ENCODE peak calls at places on chromosomes 6 and 20, in nine cellular contexts. Z, I, A, Q, W, P, T, N and K are unnamed samples.
A peak's percentile ranks its signal among the peaks of the same experiment; 100 is the strongest.

GRCh38 chr6:16681260-16681873 is 79.9 kb downstream of the ATXN1 start:
- DNase-seq in Q (no peak), Z (no peak), T (no peak), N (no peak), A (no peak), W (peak; percentile 94), P (peak; percentile 74), I (no peak), K (no peak)

GRCh38 chr20:46046588-46047310 is 17.7 kb downstream of the SLC12A5 start:
- DNase-seq in Q (no peak), W (no peak), P (no peak), N (no peak), T (no peak), Z (no peak), I (no peak), A (no peak), K (no peak)

GRCh38 chr20:507933-508332 is 35.7 kb downstream of the CSNK2A1 start:
- DNase-seq in I (no peak), T (no peak), P (no peak), W (no peak), Q (no peak), A (no peak), N (no peak), Z (no peak), K (no peak)

GRCh38 chr6:130848945-130849344 is 21.7 kb downstream of the SMLR1 start:
- DNase-seq in Q (no peak), W (no peak), T (no peak), A (no peak), Z (no peak), N (no peak), I (no peak), P (no peak), K (no peak)

GRCh38 chr6:170358496-170358895 is 51.9 kb downstream of the FAM120B start:
- DNase-seq in Q (no peak), N (no peak), P (no peak), I (peak; percentile 74), T (no peak), A (no peak), W (no peak), Z (no peak), K (no peak)

GRCh38 chr6:41289815-41290214 is 3.3 kb upstream of the TREM1 start:
- DNase-seq in T (no peak), P (no peak), W (no peak), Q (no peak), N (no peak), I (no peak), Z (no peak), A (no peak), K (no peak)

GRCh38 chr6:38261626-38262025 is 378.1 kb downstream of the BTBD9 start:
- DNase-seq in Q (no peak), P (no peak), I (no peak), A (no peak), N (no peak), Z (no peak), T (no peak), W (no peak), K (no peak)

GRCh38 chr20:25319241-25320034 is 71.2 kb downstream of the ABHD12 start:
- DNase-seq in P (no peak), W (no peak), T (no peak), Q (no peak), N (no peak), I (peak; percentile 22), A (no peak), Z (no peak), K (peak; percentile 60)

GRCh38 chr20:57384953-57385761 is 6.0 kb upstream of the RBM38 start:
- DNase-seq in N (no peak), P (no peak), I (no peak), Z (peak; percentile 44), T (peak; percentile 80), W (no peak), A (no peak), Q (no peak), K (no peak)

GRCh38 chr6:163335056-163335455 is 79.5 kb upstream of the QKI start:
- DNase-seq in I (no peak), Z (no peak), W (no peak), T (no peak), N (no peak), Q (no peak), A (no peak), P (no peak), K (no peak)

GRCh38 chr6:163337958-163338357 is 76.6 kb upstream of the QKI start:
- DNase-seq in W (no peak), A (no peak), Z (no peak), T (no peak), I (no peak), Q (no peak), N (no peak), P (no peak), K (no peak)

GRCh38 chr6:163336961-163337360 is 77.6 kb upstream of the QKI start:
- DNase-seq in T (no peak), Z (no peak), N (no peak), P (no peak), I (no peak), A (no peak), W (no peak), Q (no peak), K (no peak)

GRCh38 chr6:163334264-163334663 is 80.3 kb upstream of the QKI start:
- DNase-seq in T (peak; percentile 33), A (no peak), W (no peak), N (no peak), P (no peak), Q (no peak), I (no peak), Z (no peak), K (no peak)

GRCh38 chr6:163335671-163336545 is 78.6 kb upstream of the QKI start:
- DNase-seq in W (no peak), P (no peak), Q (no peak), I (no peak), T (peak; percentile 67), N (no peak), A (no peak), Z (no peak), K (no peak)
- TF ChIP-seq POLR2A in W (no peak), P (no peak), Q (no peak), I (no peak), T (no peak), N (no peak), A (no peak), Z (no peak), K (no peak)

DNA sequence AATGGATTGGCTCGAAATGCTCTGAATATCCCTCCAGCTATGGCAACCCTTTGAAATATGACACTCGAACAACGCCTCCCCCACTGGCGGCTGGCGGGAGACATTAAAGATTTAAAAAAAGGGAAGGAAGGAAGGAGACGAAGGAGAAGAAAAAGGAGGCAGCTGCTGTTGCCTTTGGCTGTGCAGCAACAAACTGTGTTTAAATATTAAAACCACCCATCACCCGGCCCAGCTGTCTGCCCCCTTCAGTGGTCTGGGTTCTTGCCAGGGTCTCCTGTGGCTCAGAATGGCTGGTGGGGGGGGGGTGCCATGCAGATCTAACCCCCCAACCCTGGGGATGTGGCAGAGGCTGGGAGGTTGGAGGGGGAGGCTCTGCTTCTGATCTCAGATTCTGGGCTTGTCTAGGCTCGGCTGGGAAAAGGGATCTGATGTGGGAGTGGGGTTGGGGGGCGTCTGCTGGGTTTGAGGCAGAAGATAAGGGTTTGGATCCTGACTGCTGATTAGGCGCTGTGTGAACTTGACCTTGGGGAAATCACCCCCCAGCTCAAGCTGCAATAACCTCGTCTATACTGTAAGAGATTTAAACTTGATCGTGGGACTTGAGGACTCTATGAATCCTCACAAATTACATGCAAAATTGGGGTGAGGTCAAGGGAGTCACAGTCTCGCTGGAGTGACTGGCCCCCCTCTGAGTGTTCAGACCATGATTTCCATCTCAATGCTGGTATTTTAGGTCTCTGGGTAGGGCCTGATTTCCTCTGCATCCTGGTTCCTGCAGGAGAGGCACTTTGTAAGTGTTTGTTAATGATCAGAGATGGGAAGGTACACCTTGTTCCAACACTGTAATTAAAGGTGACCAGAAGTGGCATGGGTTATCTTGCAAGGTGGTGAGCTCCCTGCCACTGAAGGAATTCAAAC is 40.3 kb upstream of the BLCAP start:
- DNase-seq in Z (no peak), A (no peak), T (no peak), W (no peak), I (no peak), P (no peak), N (no peak), Q (no peak), K (no peak)
- H3K4me3 ChIP-seq in Z (no peak overlapping the region), A (no peak overlapping the region), T (no peak overlapping the region), W (no peak overlapping the region), I (no peak overlapping the region), P (no peak overlapping the region), N (no peak overlapping the region), Q (no peak overlapping the region), K (no peak overlapping the region)

GRCh38 chr6:1022719-1023118 is 289.2 kb upstream of the FOXQ1 start:
- DNase-seq in W (no peak), A (no peak), Z (no peak), I (no peak), T (no peak), Q (no peak), N (no peak), P (no peak), K (peak; percentile 65)

GRCh38 chr6:1024161-1024560 is 287.7 kb upstream of the FOXQ1 start:
- DNase-seq in T (no peak), Q (no peak), N (no peak), I (no peak), Z (no peak), P (no peak), A (no peak), W (no peak), K (no peak)

GRCh38 chr6:1023229-1023628 is 288.7 kb upstream of the FOXQ1 start:
- DNase-seq in W (no peak), N (no peak), I (no peak), A (no peak), Q (no peak), P (no peak), Z (no peak), T (no peak), K (peak; percentile 53)

GRCh38 chr6:1020133-1020532 is 291.8 kb upstream of the FOXQ1 start:
- DNase-seq in I (no peak), T (no peak), Q (no peak), W (no peak), A (no peak), P (no peak), Z (no peak), N (no peak), K (peak; percentile 72)

GRCh38 chr6:1020837-1021236 is 291.1 kb upstream of the FOXQ1 start:
- DNase-seq in T (no peak), Z (no peak), W (no peak), Q (no peak), P (no peak), A (no peak), I (no peak), N (no peak), K (no peak)
- TF ChIP-seq POLR2A in T (no peak), Z (no peak), W (no peak), Q (no peak), P (no peak), A (no peak), I (no peak), N (no peak), K (no peak)

DNA sequence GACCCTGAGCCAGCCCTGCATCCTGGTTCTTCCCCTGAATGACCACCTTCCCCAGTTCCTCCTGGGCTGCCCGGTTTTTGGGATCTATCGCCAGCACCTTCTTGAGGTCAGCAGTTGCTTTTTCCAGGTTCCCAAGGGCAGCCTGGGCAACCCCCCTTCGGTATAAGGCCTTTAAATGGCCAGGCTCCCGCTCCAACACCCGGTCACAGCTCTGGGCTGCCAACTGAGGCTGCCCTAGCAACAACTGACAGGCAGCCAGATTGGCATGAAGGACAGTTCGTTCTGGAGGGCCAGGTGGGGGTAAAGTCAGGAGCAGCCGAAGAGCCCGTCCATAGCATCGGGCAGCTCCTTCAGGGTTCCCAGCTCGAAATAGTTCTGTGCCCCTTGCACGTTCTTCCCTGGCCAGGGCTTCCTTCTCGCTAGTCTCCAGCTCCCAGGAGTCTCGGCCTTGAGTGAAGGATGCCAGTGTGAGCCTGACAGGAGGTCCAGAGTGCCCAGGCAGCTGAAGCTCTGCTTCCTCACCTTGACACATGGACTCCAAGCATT is 778 bp upstream of the ATF6B start:
- DNase-seq in T (no peak), P (no peak), N (no peak), Q (no peak), A (no peak), Z (no peak), W (no peak), I (no peak), K (no peak)
- H3K4me3 ChIP-seq in T (no peak overlapping the region), P (peak overlapping the region; percentile 54), N (peak overlapping the region; percentile 40), Q (peak overlapping the region; percentile 61), A (peak overlapping the region; percentile 70), Z (peak overlapping the region; percentile 90), W (peak overlapping the region; percentile 87), I (peak overlapping the region; percentile 45), K (peak overlapping the region; percentile 53)